ENCODE peak calls at places on chromosomes 2 and 18, in five cellular contexts. E, V, F, D and R are unnamed samples.

GRCh38 chr2:127362971-127363370 is 24.8 kb downstream of the MAP3K2 start:
- DNase-seq in F (no peak), E (no peak), V (no peak), D (peak), R (no peak)

GRCh38 chr2:234823877-234824376 is 127.9 kb upstream of the SH3BP4 start:
- DNase-seq in D (peak), E (peak), V (no peak), F (peak), R (no peak)

GRCh38 chr18:45688834-45689233 is 35.1 kb upstream of the SLC14A1 start:
- DNase-seq in F (no peak), D (no peak), V (no peak), E (no peak), R (no peak)

GRCh38 chr2:199716807-199717586 is 134.0 kb downstream of the FTCDNL1 start:
- DNase-seq in D (no peak), V (peak), E (no peak), F (no peak), R (no peak)

GRCh38 chr2:64932327-64933216 is 56.6 kb upstream of the SLC1A4 start:
- DNase-seq in E (no peak), D (no peak), F (no peak), V (no peak), R (no peak)

GRCh38 chr2:216936954-216937357 is 77.1 kb upstream of the TNP1 start:
- DNase-seq in E (no peak), D (no peak), V (no peak), F (no peak), R (no peak)

GRCh38 chr2:124149571-124149970 is 124.5 kb downstream of the CNTNAP5 start:
- DNase-seq in E (no peak), D (no peak), F (no peak), V (no peak), R (no peak)

GRCh38 chr2:95053543-95053942 is 28.0 kb downstream of the MAL start:
- DNase-seq in D (no peak), E (no peak), V (no peak), F (no peak), R (no peak)

GRCh38 chr2:227447606-227448005 is 24.4 kb upstream of the AGFG1 start:
- DNase-seq in V (no peak), F (no peak), D (peak), E (no peak), R (no peak)

GRCh38 chr18:69491576-69491975 is 90.9 kb downstream of the DOK6 start:
- DNase-seq in E (no peak), F (no peak), V (no peak), D (no peak), R (no peak)